ENCODE peak calls at places on chromosome 22, in four cellular contexts. J is body of pancreas, K is GM12865, A is sciatic nerve. F is an unnamed sample.

GRCh38 chr22:41576877-41577276 is 12.8 kb downstream of the PMM1 start:
- DNase-seq in J (peak), K (peak), A (no peak), F (peak)

GRCh38 chr22:45608763-45609180 is 62.9 kb upstream of the ATXN10 start:
- DNase-seq in J (no peak), K (no peak), A (no peak), F (no peak)

GRCh38 chr22:19016081-19016480 is 80.0 kb upstream of the PRODH start:
- DNase-seq in J (no peak), K (no peak), A (no peak), F (no peak)

GRCh38 chr22:37267128-37267587 is 15.2 kb upstream of the CYTH4 start:
- DNase-seq in J (no peak), K (peak), A (no peak), F (peak)

GRCh38 chr22:48253573-48253972 is 1491.1 kb downstream of the TBC1D22A start:
- DNase-seq in J (no peak), K (no peak), A (peak), F (no peak)

GRCh38 chr22:25071720-25072119 is 119.2 kb downstream of the KIAA1671 start:
- DNase-seq in J (no peak), K (no peak), A (no peak), F (no peak)

GRCh38 chr22:29243874-29244446 is 23.8 kb downstream of the RHBDD3 start:
- DNase-seq in J (no peak), K (no peak), A (no peak), F (no peak)

GRCh38 chr22:49517211-49517610 is 310.5 kb downstream of the BRD1 start:
- DNase-seq in J (no peak), K (no peak), A (peak), F (no peak)

GRCh38 chr22:26709617-26710390 is 52.4 kb downstream of the MIAT start:
- DNase-seq in J (no peak), K (no peak), A (no peak), F (no peak)

GRCh38 chr22:45584121-45584570 is 81.5 kb downstream of the FBLN1 start:
- DNase-seq in J (no peak), K (no peak), A (no peak), F (no peak)

GRCh38 chr22:49377306-49377705 is 450.4 kb downstream of the BRD1 start:
- DNase-seq in J (no peak), K (no peak), A (no peak), F (no peak)

GRCh38 chr22:28882878-28883656 is at the start of gene ZNRF3:
- DNase-seq in J (peak), K (peak), A (peak), F (peak)

GRCh38 chr22:46276563-46276962 is 8.8 kb downstream of the TTC38 start:
- DNase-seq in J (no peak), K (no peak), A (no peak), F (no peak)

GRCh38 chr22:36365020-36365411 is 22.8 kb downstream of the MYH9 start:
- DNase-seq in J (peak), K (peak), A (no peak), F (no peak)

GRCh38 chr22:50584106-50585096 is 1.8 kb upstream of the CHKB start:
- DNase-seq in J (no peak), K (no peak), A (no peak), F (no peak)

GRCh38 chr22:17773606-17774205 is 563 bp downstream of the BID start:
- DNase-seq in J (peak), K (peak), A (no peak), F (peak)

GRCh38 chr22:30267382-30268302 is 991 bp upstream of the OSM start:
- DNase-seq in J (no peak), K (no peak), A (peak), F (no peak)

GRCh38 chr22:47192651-47193437 is 430.4 kb downstream of the TBC1D22A start:
- DNase-seq in J (peak), K (peak), A (peak), F (no peak)

GRCh38 chr22:29768052-29768680 is 997 bp downstream of the UQCR10 start:
- DNase-seq in J (no peak), K (no peak), A (no peak), F (no peak)

GRCh38 chr22:45208993-45209838 is 31.5 kb downstream of the KIAA0930 start:
- DNase-seq in J (no peak), K (no peak), A (peak), F (no peak)

GRCh38 chr22:19812910-19813309 is 41.8 kb downstream of the GNB1L start:
- DNase-seq in J (no peak), K (no peak), A (no peak), F (no peak)

GRCh38 chr22:36156515-36157419 is 3.8 kb downstream of the APOL3 start:
- DNase-seq in J (peak), K (peak), A (peak), F (no peak)

GRCh38 chr22:47204002-47204979 is 441.8 kb downstream of the TBC1D22A start:
- DNase-seq in J (peak), K (no peak), A (peak), F (no peak)

GRCh38 chr22:44595841-44596341 is 97.9 kb upstream of the RTL6 start:
- DNase-seq in J (peak), K (no peak), A (no peak), F (peak)

GRCh38 chr22:28883917-28884753 is 763 bp downstream of the ZNRF3 start:
- DNase-seq in J (peak), K (peak), A (peak), F (no peak)

GRCh38 chr22:35561796-35562526 is 21.3 kb downstream of the RASD2 start:
- DNase-seq in J (no peak), K (no peak), A (no peak), F (no peak)

GRCh38 chr22:21754523-21755128 is 19.0 kb upstream of the YPEL1 start:
- DNase-seq in J (no peak), K (no peak), A (no peak), F (no peak)

GRCh38 chr22:48084749-48085090 is 1322.3 kb downstream of the TBC1D22A start:
- DNase-seq in J (no peak), K (no peak), A (no peak), F (no peak)